ENCODE peak calls at places on chromosomes 16 and 17, in four cellular contexts. Z is psoas muscle, T is fibroblast of lung, K is stomach. J is an unnamed sample. For H3K4me1, the result is how much of the 10 kb centered on the place peaks cover.

GRCh38 chr17:68600881-68601564 is at the start of gene FAM20A:
- DNase-seq in K (peak), T (no peak), Z (peak), J (peak)

GRCh38 chr16:27333104-27333503 is 19.3 kb downstream of the IL4R start:
- DNase-seq in K (no peak), Z (no peak), T (no peak), J (no peak)

GRCh38 chr16:52424591-52424990 is 122.4 kb downstream of the TOX3 start:
- DNase-seq in K (no peak), Z (no peak), T (no peak), J (no peak)

GRCh38 chr16:74726736-74727135 is 26.1 kb upstream of the MLKL start:
- DNase-seq in T (no peak), K (no peak), Z (no peak), J (no peak)

GRCh38 chr16:58510097-58510775 is 5.1 kb upstream of the SETD6 start:
- DNase-seq in T (no peak), Z (no peak), K (peak), J (peak)

GRCh38 chr16:81545470-81546175 is 101.0 kb downstream of the CMIP start:
- DNase-seq in Z (no peak), K (no peak), T (no peak), J (no peak)

GRCh38 chr17:40483679-40484078 is 17.7 kb downstream of the TNS4 start:
- DNase-seq in K (no peak), Z (no peak), T (no peak), J (no peak)

GRCh38 chr16:81676571-81677374 is 102.3 kb upstream of the PLCG2 start:
- DNase-seq in Z (no peak), T (no peak), K (no peak), J (no peak)

GRCh38 chr17:65850486-65850885 is 289.0 kb upstream of the AXIN2 start:
- DNase-seq in K (no peak), T (peak), Z (no peak), J (no peak)

GRCh38 chr17:29241015-29241963 is 5.4 kb upstream of the CRYBA1 start:
- DNase-seq in Z (peak), T (peak), K (no peak), J (no peak)

GRCh38 chr17:46977348-46977747 is 1.7 kb downstream of the RPRML start:
- DNase-seq in Z (no peak), K (peak), T (peak), J (no peak)

GRCh38 chr16:6149031-6149430 is 1051.4 kb upstream of the EEF2KMT start:
- DNase-seq in T (no peak), K (no peak), Z (no peak), J (no peak)

GRCh38 chr16:66495440-66495839 is 54.5 kb downstream of the TK2 start:
- DNase-seq in Z (no peak), T (no peak), K (no peak), J (no peak)

GRCh38 chr17:67475161-67475887 is 98.2 kb downstream of the PITPNC1 start:
- DNase-seq in Z (peak), K (peak), T (peak), J (peak)

GRCh38 chr17:42796066-42796758 is 2.3 kb downstream of the COA3 start:
- DNase-seq in Z (no peak), T (no peak), K (no peak), J (no peak)

GRCh38 chr16:67663151-67663876 is 2.6 kb downstream of the PARD6A start:
- DNase-seq in Z (no peak), T (no peak), K (no peak), J (peak)

GRCh38 chr17:3916013-3916696 is at the start of gene P2RX1:
- DNase-seq in Z (no peak), K (peak), T (no peak), J (peak)

GRCh38 chr17:3917391-3917931 is 1.2 kb upstream of the P2RX1 start:
- DNase-seq in K (peak), Z (peak), T (peak), J (peak)

GRCh38 chr17:3919123-3919624 is 2.9 kb upstream of the P2RX1 start:
- DNase-seq in K (no peak), Z (no peak), T (no peak), J (no peak)

GRCh38 chr17:3916825-3917224 is 560 bp upstream of the P2RX1 start:
- DNase-seq in Z (no peak), K (no peak), T (no peak), J (no peak)

DNA sequence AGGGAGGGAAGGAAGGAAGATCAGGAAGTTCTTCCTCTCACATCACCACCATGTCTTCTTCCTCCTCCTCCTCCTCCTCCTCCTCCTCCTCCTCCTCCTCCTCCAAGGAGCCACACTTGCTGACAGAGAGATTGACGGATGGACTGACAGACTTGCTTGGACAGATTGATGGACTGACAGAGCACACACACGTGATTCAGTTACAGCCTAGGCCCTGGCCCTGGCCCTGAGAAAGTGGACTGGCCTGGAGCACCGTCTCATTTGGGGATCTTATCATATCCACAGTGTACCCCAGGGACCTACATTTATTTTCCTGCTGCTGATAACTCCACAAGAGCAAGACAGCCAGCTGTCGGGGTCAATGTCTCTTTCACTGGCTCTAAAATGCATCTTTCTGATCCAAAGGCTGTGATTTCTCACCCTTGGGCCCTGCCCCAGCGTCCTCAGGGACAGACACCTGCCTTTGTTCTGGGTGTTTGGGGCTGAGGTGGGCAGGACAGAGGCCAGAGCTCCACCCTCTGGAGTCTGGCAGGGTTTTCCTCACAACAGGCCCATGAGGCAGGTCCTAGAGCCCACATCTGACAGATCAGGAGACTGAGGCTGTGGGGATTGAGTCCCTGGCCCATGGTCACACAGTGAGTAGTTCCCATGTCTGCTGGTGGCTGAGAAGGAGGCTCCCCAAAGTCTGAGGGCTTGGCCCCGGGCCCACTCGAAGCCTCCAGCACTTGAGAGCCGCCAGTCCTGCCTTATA is 2.3 kb upstream of the P2RX1 start:
- DNase-seq in T (no peak), K (no peak), Z (no peak), J (no peak)
- H3K4me1 ChIP-seq in T (under half), K (under half), Z (under half), J (under half)

DNA sequence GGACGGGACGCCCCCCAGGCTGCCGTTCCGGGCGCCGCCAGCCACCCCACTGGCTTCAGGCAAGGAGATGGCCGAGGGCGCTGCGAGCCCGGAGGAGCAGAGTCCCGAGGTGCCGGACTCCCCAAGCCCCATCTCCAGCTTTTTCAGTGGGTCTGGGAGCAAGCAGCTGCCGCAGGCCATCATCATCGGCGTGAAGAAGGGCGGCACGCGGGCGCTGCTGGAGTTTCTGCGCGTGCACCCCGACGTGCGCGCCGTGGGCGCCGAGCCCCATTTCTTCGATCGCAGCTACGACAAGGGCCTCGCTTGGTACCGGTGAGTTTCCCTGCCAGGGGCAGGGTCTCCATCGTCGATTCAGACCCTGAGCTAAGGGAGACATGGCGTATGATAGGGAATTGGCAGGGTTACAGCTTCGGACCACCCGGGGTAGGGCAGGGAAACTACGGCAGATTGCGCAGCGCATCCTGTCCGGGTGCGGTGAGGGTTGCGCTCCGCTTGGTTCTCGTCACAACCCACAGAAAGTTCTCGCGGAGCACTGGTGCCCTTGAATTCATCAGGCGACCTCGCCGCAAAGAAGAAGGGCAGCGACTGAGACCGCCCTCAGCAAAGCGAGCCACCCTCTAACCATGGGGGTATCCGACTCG is 1.0 kb downstream of the HS3ST3B1 start:
- DNase-seq in K (peak), T (peak), Z (peak), J (peak)
- H3K4me1 ChIP-seq in K (half or more), T (under half), Z (under half), J (under half)

GRCh38 chr17:77131919-77132318 is 8.8 kb upstream of the SEC14L1 start:
- DNase-seq in K (peak), T (peak), Z (no peak), J (no peak)
- H3K4me1 ChIP-seq in K (under half), T (under half), Z (under half), J (under half)

GRCh38 chr17:28173071-28173561 is 130.6 kb downstream of the NLK start:
- DNase-seq in T (no peak), K (no peak), Z (no peak), J (no peak)
- H3K4me1 ChIP-seq in T (under half), K (under half), Z (under half), J (under half)

GRCh38 chr16:49085689-49086088 is 195.9 kb downstream of the CBLN1 start:
- DNase-seq in K (no peak), Z (no peak), T (no peak), J (no peak)

GRCh38 chr16:49084628-49085390 is 196.8 kb downstream of the CBLN1 start:
- DNase-seq in Z (no peak), K (no peak), T (no peak), J (no peak)

GRCh38 chr16:49089533-49089932 is 192.1 kb downstream of the CBLN1 start:
- DNase-seq in Z (no peak), T (no peak), K (no peak), J (no peak)

GRCh38 chr16:49092704-49093103 is 188.9 kb downstream of the CBLN1 start:
- DNase-seq in T (no peak), Z (no peak), K (no peak), J (no peak)

GRCh38 chr16:49089039-49089438 is 192.6 kb downstream of the CBLN1 start:
- DNase-seq in Z (no peak), T (no peak), K (no peak), J (no peak)
- H3K4me1 ChIP-seq in Z (under half), T (under half), K (under half), J (under half)

GRCh38 chr16:87844809-87845208 is 24.5 kb downstream of the SLC7A5 start:
- DNase-seq in K (no peak), T (no peak), Z (no peak), J (no peak)
- H3K4me1 ChIP-seq in K (half or more), T (under half), Z (half or more), J (under half)